ENCODE peak calls at places on chromosomes 6 and 20, in seven cellular contexts. P, R, D, T, V, N and A are unnamed samples.

GRCh38 chr6:6736753-6737654 is 148.5 kb downstream of the LY86 start:
- ATAC-seq in P (no peak), R (no peak), D (no peak), T (peak), V (peak), N (no peak), A (peak)

GRCh38 chr20:56348306-56348695 is 10.5 kb upstream of the FAM210B start:
- ATAC-seq in P (no peak), R (no peak), D (peak), T (no peak), V (no peak), N (no peak), A (no peak)

GRCh38 chr6:166751051-166751595 is 124.1 kb upstream of the RPS6KA2 start:
- ATAC-seq in P (no peak), R (peak), D (no peak), T (peak), V (no peak), N (peak), A (peak)

GRCh38 chr6:136782021-136782770 is 10.1 kb downstream of the MAP3K5 start:
- ATAC-seq in P (no peak), R (peak), D (peak), T (no peak), V (no peak), N (no peak), A (peak)

GRCh38 chr6:11944111-11944510 is 68.0 kb upstream of the HIVEP1 start:
- ATAC-seq in P (no peak), R (no peak), D (no peak), T (no peak), V (no peak), N (no peak), A (no peak)

GRCh38 chr6:137765044-137765443 is 102.0 kb upstream of the TNFAIP3 start:
- ATAC-seq in P (no peak), R (no peak), D (no peak), T (no peak), V (no peak), N (no peak), A (peak)

GRCh38 chr6:26044140-26045045 is 42.8 kb upstream of the HFE start:
- ATAC-seq in P (peak), R (no peak), D (peak), T (peak), V (peak), N (peak), A (peak)

GRCh38 chr6:168418151-168418551 is 22.8 kb upstream of the SMOC2 start:
- ATAC-seq in P (no peak), R (no peak), D (no peak), T (peak), V (peak), N (no peak), A (no peak)

GRCh38 chr6:11491998-11492397 is 45.6 kb upstream of the TMEM170B start:
- ATAC-seq in P (no peak), R (no peak), D (no peak), T (no peak), V (no peak), N (no peak), A (no peak)

GRCh38 chr6:30589754-30590358 is 18.6 kb downstream of the ABCF1 start:
- ATAC-seq in P (no peak), R (no peak), D (no peak), T (no peak), V (no peak), N (no peak), A (no peak)

GRCh38 chr6:138517635-138518034 is 18.3 kb upstream of the NHSL1 start:
- ATAC-seq in P (no peak), R (peak), D (peak), T (peak), V (no peak), N (peak), A (peak)

GRCh38 chr20:20710847-20711315 is 1.6 kb downstream of the RALGAPA2 start:
- ATAC-seq in P (no peak), R (no peak), D (peak), T (no peak), V (no peak), N (no peak), A (peak)

GRCh38 chr6:99407076-99407475 is 13.1 kb upstream of the COQ3 start:
- ATAC-seq in P (no peak), R (no peak), D (no peak), T (no peak), V (no peak), N (no peak), A (no peak)

GRCh38 chr6:34491091-34491430 is 25.2 kb downstream of the PACSIN1 start:
- ATAC-seq in P (no peak), R (no peak), D (no peak), T (peak), V (peak), N (no peak), A (no peak)

GRCh38 chr20:32291166-32291565 is 13.7 kb downstream of the KIF3B start:
- ATAC-seq in P (no peak), R (peak), D (no peak), T (no peak), V (no peak), N (no peak), A (no peak)

GRCh38 chr6:56594699-56595098 is 48.0 kb downstream of the DST start:
- ATAC-seq in P (no peak), R (no peak), D (peak), T (no peak), V (no peak), N (no peak), A (peak)

GRCh38 chr6:36383608-36384007 is 3.9 kb downstream of the ETV7 start:
- ATAC-seq in P (no peak), R (no peak), D (no peak), T (no peak), V (no peak), N (no peak), A (peak)

GRCh38 chr6:71621918-71622519 is 264.3 kb upstream of the RIMS1 start:
- ATAC-seq in P (no peak), R (no peak), D (no peak), T (peak), V (no peak), N (no peak), A (no peak)

GRCh38 chr20:50516180-50516934 is 6.2 kb downstream of the PTPN1 start:
- ATAC-seq in P (no peak), R (peak), D (no peak), T (no peak), V (no peak), N (peak), A (no peak)

GRCh38 chr6:7241709-7242645 is 71.0 kb downstream of the SSR1 start:
- ATAC-seq in P (no peak), R (no peak), D (peak), T (no peak), V (no peak), N (no peak), A (no peak)

GRCh38 chr6:82823361-82823760 is 242.3 kb downstream of the UBE3D start:
- ATAC-seq in P (no peak), R (no peak), D (no peak), T (no peak), V (no peak), N (no peak), A (no peak)

GRCh38 chr6:11370191-11371018 is 137.9 kb upstream of the NEDD9 start:
- ATAC-seq in P (no peak), R (no peak), D (no peak), T (peak), V (peak), N (no peak), A (no peak)